ENCODE peak calls at places on chromosomes 6 and 20, in nine cellular contexts. X is NB4; K is stimulated activated CD8-positive, alpha-beta memory T cell treated with anti-CD3 and anti-CD28 coated beads, Interleukin-12 subunit alpha, Interleukin-12 subunit beta, amount 100 ng/mL, for 4 hours; R is renal cortical epithelial cell; L is colonic mucosa; F is fibroblast of the conjunctiva; Q is RPMI8226; H is breast epithelium; P is NCI-H774. W is an unnamed sample.
A peak's percentile ranks its signal among the peaks of the same experiment; 100 is the strongest.

GRCh38 chr20:19652591-19653026 is 105.4 kb upstream of the RIN2 start:
- DNase-seq in X (no peak), K (no peak), R (no peak), L (no peak), F (no peak), Q (no peak), H (no peak), P (no peak), W (no peak)

GRCh38 chr6:22401206-22401605 is 104.4 kb upstream of the PRL start:
- DNase-seq in X (no peak), K (no peak), R (no peak), L (no peak), F (no peak), Q (no peak), H (no peak), P (no peak), W (no peak)

GRCh38 chr6:107578642-107579332 is 88.9 kb downstream of the SOBP start:
- DNase-seq in X (no peak), K (no peak), R (no peak), L (no peak), F (no peak), Q (no peak), H (no peak), P (no peak), W (no peak)

GRCh38 chr6:116616757-116617093 is 446 bp downstream of the RSPH4A start:
- DNase-seq in X (peak; percentile 10), K (no peak), R (no peak), L (no peak), F (no peak), Q (peak; percentile 43), H (no peak), P (peak; percentile 41), W (no peak)

GRCh38 chr6:64280569-64280968 is 645.0 kb downstream of the PHF3 start:
- DNase-seq in X (peak; percentile 40), K (no peak), R (peak; percentile 40), L (peak; percentile 41), F (peak; percentile 34), Q (peak; percentile 11), H (no peak), P (peak; percentile 39), W (no peak)

GRCh38 chr20:44324343-44324742 is 12.5 kb upstream of the R3HDML start:
- DNase-seq in X (no peak), K (no peak), R (no peak), L (peak; percentile 73), F (no peak), Q (peak; percentile 19), H (no peak), P (no peak), W (peak; percentile 10)

GRCh38 chr6:20839624-20840023 is 305.4 kb downstream of the CDKAL1 start:
- DNase-seq in X (no peak), K (no peak), R (no peak), L (no peak), F (no peak), Q (no peak), H (no peak), P (no peak), W (no peak)

GRCh38 chr6:56624046-56624727 is 18.5 kb downstream of the DST start:
- DNase-seq in X (no peak), K (no peak), R (peak; percentile 90), L (no peak), F (no peak), Q (no peak), H (no peak), P (no peak), W (no peak)

GRCh38 chr20:13274311-13274965 is 53.4 kb downstream of the ISM1 start:
- DNase-seq in X (no peak), K (no peak), R (no peak), L (no peak), F (no peak), Q (no peak), H (no peak), P (no peak), W (no peak)

GRCh38 chr6:71544028-71544427 is 255.4 kb downstream of the OGFRL1 start:
- DNase-seq in X (no peak), K (no peak), R (peak; percentile 50), L (no peak), F (no peak), Q (no peak), H (no peak), P (no peak), W (peak; percentile 59)

GRCh38 chr6:35718911-35719381 is 17.9 kb upstream of the ARMC12 start:
- DNase-seq in X (peak; percentile 65), K (no peak), R (no peak), L (no peak), F (no peak), Q (peak; percentile 12), H (peak; percentile 19), P (no peak), W (no peak)

GRCh38 chr6:160116411-160116810 is 5.2 kb upstream of the SLC22A1 start:
- DNase-seq in X (no peak), K (no peak), R (no peak), L (no peak), F (no peak), Q (no peak), H (no peak), P (no peak), W (no peak)

W was measured in NCI-H226.